ENCODE peak calls at places on chromosomes 5 and 9, in seven cellular contexts. Y, T, Q, H, S, M and O are unnamed samples.
A peak's percentile ranks its signal among the peaks of the same experiment; 100 is the strongest.

GRCh38 chr5:103582364-103582763 is 19.8 kb upstream of the NUDT12 start:
- DNase-seq in Y (peak; percentile 15), H (peak; percentile 72), Q (no peak), T (no peak), S (peak; percentile 50), M (no peak), O (peak; percentile 51)

GRCh38 chr5:138754699-138755057 is 1.5 kb downstream of the CTNNA1 start:
- DNase-seq in Y (no peak), S (peak; percentile 56), T (no peak), Q (no peak), H (no peak), M (no peak), O (no peak)

GRCh38 chr5:160685695-160686094 is 166.3 kb downstream of the ATP10B start:
- DNase-seq in Y (no peak), Q (no peak), M (no peak), H (peak; percentile 58), T (no peak), S (peak; percentile 1), O (peak; percentile 32)

GRCh38 chr5:38445374-38446028 is 110.9 kb downstream of the LIFR start:
- DNase-seq in S (peak; percentile 38), Y (no peak), M (no peak), Q (no peak), H (no peak), T (no peak), O (no peak)

GRCh38 chr9:85516976-85517637 is 224.6 kb downstream of the AGTPBP1 start:
- DNase-seq in Y (no peak), S (no peak), T (no peak), H (no peak), Q (no peak), M (no peak), O (no peak)

GRCh38 chr9:21591221-21592062 is 109.3 kb upstream of the IFNE start:
- DNase-seq in Y (no peak), T (no peak), S (peak; percentile 98), M (no peak), H (peak; percentile 18), Q (peak; percentile 97), O (no peak)

GRCh38 chr5:87398981-87399616 is 13.6 kb downstream of the CCNH start:
- DNase-seq in S (no peak), H (no peak), M (no peak), T (no peak), Y (no peak), Q (no peak), O (no peak)

GRCh38 chr5:150781706-150782614 is 3.4 kb downstream of the SMIM3 start:
- DNase-seq in M (no peak), Q (peak; percentile 69), Y (no peak), T (no peak), S (peak; percentile 95), H (peak; percentile 20), O (no peak)

GRCh38 chr5:154374264-154374663 is 71.5 kb upstream of the SAP30L start:
- DNase-seq in M (no peak), Q (no peak), S (no peak), Y (no peak), H (no peak), T (no peak), O (no peak)

GRCh38 chr5:38257236-38258036 is 923 bp upstream of the EGFLAM start:
- DNase-seq in S (no peak), H (peak; percentile 71), M (no peak), Y (no peak), T (no peak), Q (no peak), O (no peak)

GRCh38 chr9:112868956-112869594 is 21.6 kb downstream of the SLC46A2 start:
- DNase-seq in Q (no peak), S (no peak), M (no peak), H (no peak), Y (no peak), T (no peak), O (no peak)

GRCh38 chr5:108382784-108383358 is 973 bp upstream of the FBXL17 start:
- DNase-seq in M (no peak), Q (no peak), H (peak; percentile 2), Y (no peak), S (no peak), T (peak; percentile 54), O (no peak)

GRCh38 chr5:52603742-52604141 is 184.0 kb upstream of the ITGA1 start:
- DNase-seq in M (no peak), H (no peak), Q (no peak), Y (no peak), T (no peak), S (no peak), O (no peak)

GRCh38 chr5:93580387-93581100 is 475 bp downstream of the NR2F1-AS1 start:
- DNase-seq in M (no peak), H (peak; percentile 42), Y (no peak), S (peak; percentile 51), Q (no peak), T (no peak), O (peak; percentile 36)

GRCh38 chr5:62030326-62030725 is 275.7 kb upstream of the KIF2A start:
- DNase-seq in T (no peak), M (no peak), Q (no peak), Y (no peak), H (no peak), S (no peak), O (no peak)

GRCh38 chr9:134059661-134060395 is 8.0 kb downstream of the BRD3 start:
- DNase-seq in T (peak; percentile 84), S (no peak), Q (no peak), M (no peak), Y (no peak), H (peak; percentile 11), O (no peak)

GRCh38 chr9:136565075-136565721 is 19.4 kb upstream of the NOTCH1 start:
- DNase-seq in Q (no peak), Y (no peak), M (no peak), T (no peak), S (no peak), H (no peak), O (no peak)

GRCh38 chr9:91395553-91396470 is 27.8 kb downstream of the NFIL3 start:
- DNase-seq in H (no peak), Q (peak; percentile 78), Y (no peak), T (no peak), S (peak; percentile 88), M (no peak), O (no peak)

GRCh38 chr5:33850100-33850594 is 41.6 kb downstream of the ADAMTS12 start:
- DNase-seq in M (peak; percentile 3), T (no peak), H (peak; percentile 52), Y (no peak), S (peak; percentile 74), Q (peak; percentile 70), O (no peak)

GRCh38 chr9:108919517-108919916 is 14.4 kb downstream of the ELP1 start:
- DNase-seq in Q (no peak), M (no peak), Y (no peak), H (no peak), T (no peak), S (no peak), O (no peak)

GRCh38 chr5:150295172-150295611 is 5.6 kb upstream of the CAMK2A start:
- DNase-seq in Y (no peak), S (peak; percentile 79), H (no peak), M (no peak), T (no peak), Q (no peak), O (peak; percentile 56)

GRCh38 chr5:51203598-51203997 is 179.7 kb upstream of the ISL1 start:
- DNase-seq in Y (no peak), T (no peak), M (no peak), Q (no peak), H (no peak), S (no peak), O (no peak)

GRCh38 chr5:135329101-135329912 is 69.7 kb downstream of the MACROH2A1 start:
- DNase-seq in S (no peak), T (no peak), Y (no peak), H (no peak), M (no peak), Q (no peak), O (no peak)

GRCh38 chr9:100601216-100601615 is 23.3 kb downstream of the CAVIN4 start:
- DNase-seq in Q (no peak), T (no peak), H (peak; percentile 74), M (peak; percentile 19), Y (peak; percentile 55), S (peak; percentile 60), O (peak; percentile 80)

GRCh38 chr5:83184534-83184933 is 107.2 kb downstream of the XRCC4 start:
- DNase-seq in H (no peak), Y (no peak), Q (no peak), S (no peak), M (no peak), T (no peak), O (no peak)

GRCh38 chr5:130871346-130872086 is 293.5 kb downstream of the HINT1 start:
- DNase-seq in H (peak; percentile 42), M (peak; percentile 61), Y (no peak), Q (no peak), T (peak; percentile 14), S (peak; percentile 22), O (peak; percentile 0)

GRCh38 chr5:181037365-181037861 is 2.7 kb upstream of the BTNL9 start:
- DNase-seq in T (no peak), S (no peak), H (peak; percentile 58), Q (no peak), Y (no peak), M (no peak), O (no peak)

GRCh38 chr5:54083851-54084250 is 226.5 kb downstream of the ARL15 start:
- DNase-seq in S (peak; percentile 45), H (no peak), T (no peak), M (no peak), Q (no peak), Y (no peak), O (no peak)

GRCh38 chr5:36734422-36734821 is 128.0 kb downstream of the SLC1A3 start:
- DNase-seq in Y (no peak), H (peak; percentile 34), Q (peak; percentile 10), M (no peak), S (peak; percentile 22), T (no peak), O (no peak)

GRCh38 chr9:134383148-134383547 is 56.9 kb downstream of the RXRA start:
- DNase-seq in Y (no peak), T (no peak), S (no peak), M (no peak), H (no peak), Q (no peak), O (no peak)

GRCh38 chr5:62421414-62421813 is 8.9 kb downstream of the IPO11 start:
- DNase-seq in Q (no peak), H (no peak), M (no peak), S (no peak), T (no peak), Y (no peak), O (no peak)

GRCh38 chr5:68962632-68963484 is 131.0 kb upstream of the SLC30A5 start:
- DNase-seq in S (peak; percentile 73), Q (peak; percentile 23), M (no peak), T (no peak), Y (peak; percentile 17), H (peak; percentile 78), O (peak; percentile 65)

GRCh38 chr9:70053864-70054263 is 10.2 kb downstream of the MAMDC2 start:
- DNase-seq in Q (no peak), T (no peak), H (no peak), S (peak; percentile 19), M (no peak), Y (peak; percentile 19), O (no peak)

GRCh38 chr5:107570805-107571531 is 99.8 kb downstream of the EFNA5 start:
- DNase-seq in Q (no peak), M (peak; percentile 47), Y (no peak), T (no peak), S (no peak), H (peak; percentile 48), O (no peak)

GRCh38 chr5:4938941-4939546 is 201.1 kb upstream of the ADAMTS16 start:
- DNase-seq in S (no peak), Y (no peak), M (no peak), T (no peak), Q (no peak), H (no peak), O (no peak)